ENCODE peak calls at places on chromosomes 13 and 19, in six cellular contexts. K is stomach, B is tibial artery, Z is left lung, N is endodermal cell, R is mesenchymal stem cell. E is an unnamed sample. For H3K4me1, the result is how much of the 10 kb centered on the place peaks cover.

GRCh38 chr19:29371766-29372415 is 153.9 kb upstream of the VSTM2B start:
- DNase-seq in K (no peak), B (no peak), Z (no peak), N (peak), R (no peak), E (no peak)

GRCh38 chr19:29378126-29378525 is 147.7 kb upstream of the VSTM2B start:
- DNase-seq in K (no peak), B (no peak), Z (no peak), N (peak), R (no peak), E (no peak)

GRCh38 chr19:13008926-13009787 is 13.9 kb downstream of the NFIX start:
- DNase-seq in K (no peak), B (no peak), Z (peak), N (peak), R (no peak), E (no peak)

GRCh38 chr13:107642841-107643240 is 572.5 kb downstream of the LIG4 start:
- DNase-seq in K (no peak), B (no peak), Z (no peak), N (no peak), R (no peak), E (no peak)

GRCh38 chr13:77239312-77239711 is 87.6 kb downstream of the MYCBP2 start:
- DNase-seq in K (no peak), B (no peak), Z (no peak), N (no peak), R (no peak), E (no peak)

GRCh38 chr13:113205428-113205931 is 3.0 kb downstream of the PCID2 start:
- DNase-seq in K (no peak), B (no peak), Z (no peak), N (no peak), R (peak), E (no peak)

GRCh38 chr19:2653717-2654584 is 48.5 kb downstream of the GNG7 start:
- DNase-seq in K (no peak), B (no peak), Z (no peak), N (peak), R (no peak), E (no peak)

GRCh38 chr19:45876411-45877197 is 9.3 kb downstream of the IRF2BP1 start:
- DNase-seq in K (peak), B (peak), Z (peak), N (peak), R (peak), E (peak)

GRCh38 chr19:27776020-27776419 is 1436.9 kb downstream of the UQCRFS1 start:
- DNase-seq in K (no peak), B (no peak), Z (no peak), N (peak), R (peak), E (no peak)

GRCh38 chr13:90205911-90206310 is 1141.6 kb upstream of the MIR17HG start:
- DNase-seq in K (no peak), B (no peak), Z (no peak), N (no peak), R (no peak), E (no peak)

GRCh38 chr13:44300895-44301638 is 72.6 kb upstream of the SERP2 start:
- DNase-seq in K (peak), B (peak), Z (peak), N (no peak), R (peak), E (no peak)

GRCh38 chr13:80084086-80084676 is 256.7 kb downstream of the SPRY2 start:
- DNase-seq in K (no peak), B (no peak), Z (no peak), N (no peak), R (peak), E (peak)
- H3K4me1 ChIP-seq in K (under half), B (under half), Z (under half), N (under half), R (under half), E (under half)

DNA sequence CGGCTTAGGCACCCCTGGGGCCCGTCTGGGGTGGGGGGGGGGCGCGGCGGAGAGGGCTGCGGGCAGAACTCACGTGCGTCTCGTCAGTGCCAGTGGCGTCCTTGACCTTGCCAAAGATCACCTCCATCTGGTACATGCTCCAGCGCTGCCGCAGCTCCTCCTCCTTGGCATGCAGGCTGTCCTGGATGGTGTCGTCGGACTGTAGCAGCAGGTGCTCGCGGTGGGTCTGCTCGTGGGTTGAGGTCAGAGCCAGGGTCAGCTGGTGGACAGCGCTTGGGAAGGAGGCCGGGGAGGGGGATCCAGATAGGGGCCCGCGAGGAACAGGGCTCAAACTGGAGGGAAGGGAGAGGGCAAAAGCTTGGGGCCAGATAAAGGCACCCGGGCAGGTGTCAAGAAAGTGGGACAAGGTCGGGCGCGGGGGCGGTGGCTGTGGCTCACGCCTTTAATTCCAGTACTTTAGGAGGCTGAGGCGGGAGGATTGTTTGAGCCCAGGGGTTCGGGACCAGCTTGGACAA is 4.7 kb upstream of the RGL3 start:
- DNase-seq in K (no peak), B (no peak), Z (no peak), N (no peak), R (no peak), E (no peak)
- H3K4me3 ChIP-seq in K (no peak), B (no peak), Z (no peak), N (no peak), R (no peak), E (no peak)

GRCh38 chr13:102012299-102013293 is 389.3 kb downstream of the FGF14 start:
- DNase-seq in K (no peak), B (peak), Z (no peak), N (no peak), R (no peak), E (no peak)
- H3K27ac ChIP-seq in K (peak), B (peak), Z (no peak), N (no peak), R (no peak), E (no peak)

DNA sequence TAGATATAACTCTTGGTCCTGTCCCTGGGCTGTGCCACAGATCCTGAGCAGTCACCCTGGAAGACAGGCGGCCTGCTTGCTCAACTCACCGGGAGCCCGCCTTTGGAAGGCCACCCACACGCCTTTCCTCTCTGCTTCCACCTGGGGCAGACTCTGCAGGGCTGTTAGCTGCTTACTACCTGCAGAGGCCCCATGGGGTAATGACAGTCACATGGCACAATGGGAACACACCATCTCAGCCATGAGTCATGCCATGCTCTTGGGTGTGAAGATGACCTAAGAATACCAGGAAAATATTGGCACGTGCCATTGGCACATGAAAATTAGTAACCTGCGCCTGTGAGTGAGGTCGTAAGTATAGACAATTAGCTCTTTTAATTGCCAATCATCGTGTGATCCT is 108.6 kb downstream of the COL4A2 start:
- DNase-seq in K (no peak), B (no peak), Z (no peak), N (peak), R (peak), E (peak)
- H3K4me1 ChIP-seq in K (under half), B (half or more), Z (under half), N (under half), R (under half), E (under half)

E was measured in hepatocyte.